ENCODE peak calls at places on chromosome 19, in five cellular contexts. One of them, this sample, is unnamed.

GRCh38 chr19:860481-861098 is 1.1 kb downstream of the CFD start:
- DNase-seq in retinal pigment epithelial cell: no peak
- DNase-seq in MCF 10A: peak; percentile 45
- DNase-seq in activated CD8-positive, alpha-beta T cell treated with anti-CD3 and anti-CD28 coated beads for 36 hours: peak; percentile 62
- DNase-seq in esophagus squamous epithelium: no peak
- DNase-seq in this sample: peak; percentile 49

GRCh38 chr19:7083076-7083956 is 13.8 kb downstream of the ZNF557 start:
- DNase-seq in retinal pigment epithelial cell: no peak
- DNase-seq in MCF 10A: peak; percentile 38
- DNase-seq in activated CD8-positive, alpha-beta T cell treated with anti-CD3 and anti-CD28 coated beads for 36 hours: peak; percentile 34
- DNase-seq in esophagus squamous epithelium: no peak
- DNase-seq in this sample: peak; percentile 56

GRCh38 chr19:48419158-48419920 is 25.9 kb downstream of the GRIN2D start:
- DNase-seq in retinal pigment epithelial cell: no peak
- DNase-seq in MCF 10A: no peak
- DNase-seq in activated CD8-positive, alpha-beta T cell treated with anti-CD3 and anti-CD28 coated beads for 36 hours: peak; percentile 90
- DNase-seq in esophagus squamous epithelium: no peak
- DNase-seq in this sample: peak; percentile 39

GRCh38 chr19:7450243-7451223 is 38.3 kb downstream of the PEX11G start:
- DNase-seq in retinal pigment epithelial cell: no peak
- DNase-seq in MCF 10A: peak; percentile 27
- DNase-seq in activated CD8-positive, alpha-beta T cell treated with anti-CD3 and anti-CD28 coated beads for 36 hours: no peak
- DNase-seq in esophagus squamous epithelium: no peak
- DNase-seq in this sample: peak; percentile 53

GRCh38 chr19:10634430-10634829 is 9.1 kb downstream of the SLC44A2 start:
- DNase-seq in retinal pigment epithelial cell: no peak
- DNase-seq in MCF 10A: no peak
- DNase-seq in activated CD8-positive, alpha-beta T cell treated with anti-CD3 and anti-CD28 coated beads for 36 hours: no peak
- DNase-seq in esophagus squamous epithelium: no peak
- DNase-seq in this sample: no peak

GRCh38 chr19:2584002-2584401 is 108.1 kb downstream of the GADD45B start:
- DNase-seq in retinal pigment epithelial cell: no peak
- DNase-seq in MCF 10A: no peak
- DNase-seq in activated CD8-positive, alpha-beta T cell treated with anti-CD3 and anti-CD28 coated beads for 36 hours: no peak
- DNase-seq in esophagus squamous epithelium: no peak
- DNase-seq in this sample: no peak

GRCh38 chr19:38037151-38037611 is 130.2 kb downstream of the SIPA1L3 start:
- DNase-seq in retinal pigment epithelial cell: no peak
- DNase-seq in MCF 10A: no peak
- DNase-seq in activated CD8-positive, alpha-beta T cell treated with anti-CD3 and anti-CD28 coated beads for 36 hours: no peak
- DNase-seq in esophagus squamous epithelium: no peak
- DNase-seq in this sample: no peak

GRCh38 chr19:39307822-39308530 is 11.8 kb downstream of the IFNL1 start:
- DNase-seq in retinal pigment epithelial cell: no peak
- DNase-seq in MCF 10A: no peak
- DNase-seq in activated CD8-positive, alpha-beta T cell treated with anti-CD3 and anti-CD28 coated beads for 36 hours: no peak
- DNase-seq in esophagus squamous epithelium: no peak
- DNase-seq in this sample: no peak

GRCh38 chr19:3855321-3855720 is 13.5 kb downstream of the ZFR2 start:
- DNase-seq in retinal pigment epithelial cell: no peak
- DNase-seq in MCF 10A: no peak
- DNase-seq in activated CD8-positive, alpha-beta T cell treated with anti-CD3 and anti-CD28 coated beads for 36 hours: peak; percentile 4
- DNase-seq in esophagus squamous epithelium: no peak
- DNase-seq in this sample: no peak

GRCh38 chr19:45569619-45570421 is 14.8 kb downstream of the OPA3 start:
- DNase-seq in retinal pigment epithelial cell: no peak
- DNase-seq in MCF 10A: peak; percentile 63
- DNase-seq in activated CD8-positive, alpha-beta T cell treated with anti-CD3 and anti-CD28 coated beads for 36 hours: peak; percentile 81
- DNase-seq in esophagus squamous epithelium: no peak
- DNase-seq in this sample: peak; percentile 58

GRCh38 chr19:1234041-1234669 is 3.6 kb downstream of the CBARP start:
- DNase-seq in retinal pigment epithelial cell: no peak
- DNase-seq in MCF 10A: no peak
- DNase-seq in activated CD8-positive, alpha-beta T cell treated with anti-CD3 and anti-CD28 coated beads for 36 hours: no peak
- DNase-seq in esophagus squamous epithelium: no peak
- DNase-seq in this sample: no peak

GRCh38 chr19:52667972-52668371 is 29.8 kb upstream of the ZNF83 start:
- DNase-seq in retinal pigment epithelial cell: no peak
- DNase-seq in MCF 10A: no peak
- DNase-seq in activated CD8-positive, alpha-beta T cell treated with anti-CD3 and anti-CD28 coated beads for 36 hours: no peak
- DNase-seq in esophagus squamous epithelium: no peak
- DNase-seq in this sample: no peak

GRCh38 chr19:11457831-11458230 is 22.4 kb downstream of the PRKCSH start:
- DNase-seq in retinal pigment epithelial cell: no peak
- DNase-seq in MCF 10A: no peak
- DNase-seq in activated CD8-positive, alpha-beta T cell treated with anti-CD3 and anti-CD28 coated beads for 36 hours: no peak
- DNase-seq in esophagus squamous epithelium: no peak
- DNase-seq in this sample: no peak

GRCh38 chr19:42198676-42199439 is 18.6 kb downstream of the DEDD2 start:
- DNase-seq in retinal pigment epithelial cell: no peak
- DNase-seq in MCF 10A: no peak
- DNase-seq in activated CD8-positive, alpha-beta T cell treated with anti-CD3 and anti-CD28 coated beads for 36 hours: peak; percentile 88
- DNase-seq in esophagus squamous epithelium: no peak
- DNase-seq in this sample: no peak

GRCh38 chr19:48196321-48196761 is 25.9 kb downstream of the ZSWIM9 start:
- DNase-seq in retinal pigment epithelial cell: no peak
- DNase-seq in MCF 10A: no peak
- DNase-seq in activated CD8-positive, alpha-beta T cell treated with anti-CD3 and anti-CD28 coated beads for 36 hours: no peak
- DNase-seq in esophagus squamous epithelium: no peak
- DNase-seq in this sample: peak; percentile 34

GRCh38 chr19:3254520-3254919 is 30.1 kb downstream of the CELF5 start:
- DNase-seq in retinal pigment epithelial cell: no peak
- DNase-seq in MCF 10A: no peak
- DNase-seq in activated CD8-positive, alpha-beta T cell treated with anti-CD3 and anti-CD28 coated beads for 36 hours: no peak
- DNase-seq in esophagus squamous epithelium: no peak
- DNase-seq in this sample: no peak

GRCh38 chr19:12721656-12722565 is 1.8 kb downstream of the TNPO2 start:
- DNase-seq in retinal pigment epithelial cell: peak; percentile 45
- DNase-seq in MCF 10A: peak; percentile 56
- DNase-seq in activated CD8-positive, alpha-beta T cell treated with anti-CD3 and anti-CD28 coated beads for 36 hours: peak; percentile 67
- DNase-seq in esophagus squamous epithelium: no peak
- DNase-seq in this sample: peak; percentile 90

GRCh38 chr19:13301627-13302334 is 151.6 kb downstream of the IER2 start:
- DNase-seq in retinal pigment epithelial cell: no peak
- DNase-seq in MCF 10A: no peak
- DNase-seq in activated CD8-positive, alpha-beta T cell treated with anti-CD3 and anti-CD28 coated beads for 36 hours: no peak
- DNase-seq in esophagus squamous epithelium: no peak
- DNase-seq in this sample: no peak

GRCh38 chr19:34759218-34759917 is 13.6 kb downstream of the ZNF599 start:
- DNase-seq in retinal pigment epithelial cell: no peak
- DNase-seq in MCF 10A: no peak
- DNase-seq in activated CD8-positive, alpha-beta T cell treated with anti-CD3 and anti-CD28 coated beads for 36 hours: no peak
- DNase-seq in esophagus squamous epithelium: no peak
- DNase-seq in this sample: no peak

GRCh38 chr19:33554391-33554790 is 32.8 kb upstream of the PEPD start:
- DNase-seq in retinal pigment epithelial cell: no peak
- DNase-seq in MCF 10A: no peak
- DNase-seq in activated CD8-positive, alpha-beta T cell treated with anti-CD3 and anti-CD28 coated beads for 36 hours: no peak
- DNase-seq in esophagus squamous epithelium: no peak
- DNase-seq in this sample: no peak

GRCh38 chr19:33240181-33240771 is 14.6 kb upstream of the SLC7A10 start:
- DNase-seq in retinal pigment epithelial cell: no peak
- DNase-seq in MCF 10A: no peak
- DNase-seq in activated CD8-positive, alpha-beta T cell treated with anti-CD3 and anti-CD28 coated beads for 36 hours: no peak
- DNase-seq in esophagus squamous epithelium: no peak
- DNase-seq in this sample: no peak

GRCh38 chr19:21317821-21318220 is 11.4 kb downstream of the ZNF708 start:
- DNase-seq in retinal pigment epithelial cell: no peak
- DNase-seq in MCF 10A: no peak
- DNase-seq in activated CD8-positive, alpha-beta T cell treated with anti-CD3 and anti-CD28 coated beads for 36 hours: no peak
- DNase-seq in esophagus squamous epithelium: no peak
- DNase-seq in this sample: no peak

GRCh38 chr19:56537442-56537841 is 1.3 kb upstream of the ZFP28 start:
- DNase-seq in retinal pigment epithelial cell: no peak
- DNase-seq in MCF 10A: no peak
- DNase-seq in activated CD8-positive, alpha-beta T cell treated with anti-CD3 and anti-CD28 coated beads for 36 hours: no peak
- DNase-seq in esophagus squamous epithelium: no peak
- DNase-seq in this sample: no peak

GRCh38 chr19:11814707-11815050 is 606 bp downstream of the ZNF440 start:
- DNase-seq in retinal pigment epithelial cell: no peak
- DNase-seq in MCF 10A: no peak
- DNase-seq in activated CD8-positive, alpha-beta T cell treated with anti-CD3 and anti-CD28 coated beads for 36 hours: no peak
- DNase-seq in esophagus squamous epithelium: no peak
- DNase-seq in this sample: peak; percentile 47

GRCh38 chr19:53730391-53730790 is 93.7 kb downstream of the NLRP12 start:
- DNase-seq in retinal pigment epithelial cell: no peak
- DNase-seq in MCF 10A: no peak
- DNase-seq in activated CD8-positive, alpha-beta T cell treated with anti-CD3 and anti-CD28 coated beads for 36 hours: no peak
- DNase-seq in esophagus squamous epithelium: no peak
- DNase-seq in this sample: no peak
- TF ChIP-seq CTCF in retinal pigment epithelial cell: no peak
- TF ChIP-seq CTCF in MCF 10A: no peak
- TF ChIP-seq CTCF in activated CD8-positive, alpha-beta T cell treated with anti-CD3 and anti-CD28 coated beads for 36 hours: no peak
- TF ChIP-seq CTCF in esophagus squamous epithelium: no peak
- TF ChIP-seq CTCF in this sample: no peak

DNA sequence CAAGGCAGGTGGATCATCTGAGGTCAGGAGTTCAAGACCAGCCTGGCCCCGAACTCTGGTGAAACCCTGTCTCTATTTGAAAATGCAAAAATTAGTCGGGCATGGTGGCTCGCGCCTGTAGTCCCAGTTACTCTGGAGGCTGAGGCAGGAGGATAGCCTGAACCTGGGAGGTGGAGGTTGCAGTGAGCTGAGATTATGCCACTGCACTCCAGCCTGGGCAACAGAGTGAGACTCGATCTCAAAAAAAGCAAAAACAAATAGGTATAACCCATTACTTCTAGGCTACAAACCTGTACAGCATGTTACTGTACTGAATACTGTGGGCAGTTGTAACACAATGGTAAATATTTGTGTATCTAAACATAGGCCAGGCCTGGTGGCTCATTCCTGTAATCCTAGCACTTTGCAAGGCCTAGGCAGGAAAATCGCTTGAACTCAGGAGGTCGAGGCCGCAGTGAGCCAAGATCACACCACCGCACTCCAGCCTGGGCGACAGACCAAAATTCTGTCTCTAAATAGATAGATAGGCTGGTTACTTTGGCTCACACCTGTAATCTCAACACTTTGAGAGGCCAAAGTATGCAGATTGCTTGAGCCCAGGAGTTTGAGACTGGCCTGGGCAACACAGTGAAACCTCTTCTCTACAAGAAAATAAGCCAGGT is 63.5 kb downstream of the MYO9B start:
- DNase-seq in retinal pigment epithelial cell: no peak
- DNase-seq in MCF 10A: no peak
- DNase-seq in activated CD8-positive, alpha-beta T cell treated with anti-CD3 and anti-CD28 coated beads for 36 hours: no peak
- DNase-seq in esophagus squamous epithelium: no peak
- DNase-seq in this sample: no peak
- TF ChIP-seq CTCF in retinal pigment epithelial cell: no peak
- TF ChIP-seq CTCF in MCF 10A: no peak
- TF ChIP-seq CTCF in activated CD8-positive, alpha-beta T cell treated with anti-CD3 and anti-CD28 coated beads for 36 hours: no peak
- TF ChIP-seq CTCF in esophagus squamous epithelium: no peak
- TF ChIP-seq CTCF in this sample: no peak

GRCh38 chr19:55080915-55081772 is 5.5 kb downstream of the EPS8L1 start:
- DNase-seq in retinal pigment epithelial cell: no peak
- DNase-seq in MCF 10A: no peak
- DNase-seq in activated CD8-positive, alpha-beta T cell treated with anti-CD3 and anti-CD28 coated beads for 36 hours: peak; percentile 94
- DNase-seq in esophagus squamous epithelium: no peak
- DNase-seq in this sample: peak; percentile 63

GRCh38 chr19:55079400-55080038 is 3.9 kb downstream of the EPS8L1 start:
- DNase-seq in retinal pigment epithelial cell: no peak
- DNase-seq in MCF 10A: no peak
- DNase-seq in activated CD8-positive, alpha-beta T cell treated with anti-CD3 and anti-CD28 coated beads for 36 hours: no peak
- DNase-seq in esophagus squamous epithelium: no peak
- DNase-seq in this sample: no peak

GRCh38 chr19:55081773-55082022 is 6.0 kb downstream of the EPS8L1 start:
- DNase-seq in retinal pigment epithelial cell: no peak
- DNase-seq in MCF 10A: no peak
- DNase-seq in activated CD8-positive, alpha-beta T cell treated with anti-CD3 and anti-CD28 coated beads for 36 hours: no peak
- DNase-seq in esophagus squamous epithelium: no peak
- DNase-seq in this sample: no peak

GRCh38 chr19:55078996-55079395 is 3.3 kb downstream of the EPS8L1 start:
- DNase-seq in retinal pigment epithelial cell: no peak
- DNase-seq in MCF 10A: no peak
- DNase-seq in activated CD8-positive, alpha-beta T cell treated with anti-CD3 and anti-CD28 coated beads for 36 hours: no peak
- DNase-seq in esophagus squamous epithelium: no peak
- DNase-seq in this sample: no peak

GRCh38 chr19:55080121-55080914 is 4.6 kb downstream of the EPS8L1 start:
- DNase-seq in retinal pigment epithelial cell: no peak
- DNase-seq in MCF 10A: peak; percentile 64
- DNase-seq in activated CD8-positive, alpha-beta T cell treated with anti-CD3 and anti-CD28 coated beads for 36 hours: peak; percentile 89
- DNase-seq in esophagus squamous epithelium: no peak
- DNase-seq in this sample: peak; percentile 72
- TF ChIP-seq CTCF in retinal pigment epithelial cell: no peak
- TF ChIP-seq CTCF in MCF 10A: no peak
- TF ChIP-seq CTCF in activated CD8-positive, alpha-beta T cell treated with anti-CD3 and anti-CD28 coated beads for 36 hours: no peak
- TF ChIP-seq CTCF in esophagus squamous epithelium: no peak
- TF ChIP-seq CTCF in this sample: no peak

DNA sequence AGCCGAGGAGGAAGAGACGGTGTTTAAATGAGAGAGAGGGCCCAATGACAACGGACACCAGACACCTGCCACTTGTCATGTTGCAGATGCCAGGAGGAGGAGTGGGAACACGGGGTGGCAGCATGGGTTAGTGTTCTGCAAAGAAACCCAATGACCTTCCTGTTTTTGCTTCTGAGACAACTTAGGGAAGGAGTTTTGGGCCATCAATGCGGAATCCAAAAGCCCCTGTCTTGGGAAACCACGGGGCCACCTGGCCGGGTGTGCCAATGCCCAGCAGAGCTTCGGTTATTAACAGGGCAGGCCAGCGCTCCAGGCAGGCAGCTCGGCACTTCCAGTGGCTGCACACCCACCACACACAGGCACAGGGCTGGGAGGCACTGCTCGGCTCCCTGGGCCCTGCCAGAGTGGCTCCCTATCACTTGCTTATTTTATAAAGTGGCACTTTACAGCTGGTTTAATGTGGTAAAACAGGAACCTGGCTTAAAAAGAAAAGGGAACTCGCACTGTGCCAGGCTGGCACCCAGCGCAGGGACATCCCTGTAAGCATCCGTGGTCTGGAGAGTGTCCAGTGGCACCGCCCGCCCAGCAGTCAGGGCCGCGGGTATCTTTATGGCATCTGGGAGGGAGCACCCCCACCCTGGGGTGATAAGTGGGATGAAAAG is 19.1 kb downstream of the ELL start:
- DNase-seq in retinal pigment epithelial cell: no peak
- DNase-seq in MCF 10A: no peak
- DNase-seq in activated CD8-positive, alpha-beta T cell treated with anti-CD3 and anti-CD28 coated beads for 36 hours: no peak
- DNase-seq in esophagus squamous epithelium: no peak
- DNase-seq in this sample: no peak
- TF ChIP-seq CTCF in retinal pigment epithelial cell: no peak
- TF ChIP-seq CTCF in MCF 10A: no peak
- TF ChIP-seq CTCF in activated CD8-positive, alpha-beta T cell treated with anti-CD3 and anti-CD28 coated beads for 36 hours: no peak
- TF ChIP-seq CTCF in esophagus squamous epithelium: no peak
- TF ChIP-seq CTCF in this sample: no peak

This sample was measured in cardiac fibroblast.